ENCODE peak calls at places on chromosomes 11 and 22, in eight cellular contexts. P is left ventricle myocardium inferior; D is HFFc6; E is RPMI7951; Y is stimulated activated naive CD4-positive, alpha-beta T cell; Z is RKO; O is stimulated activated CD4-positive, alpha-beta T cell treated with anti-CD3 and anti-CD28 coated beads, Interleukin-12 subunit alpha, Interleukin-12 subunit beta, amount 100 ng/mL, for 48 hours; L is iris pigment epithelial cell. J is an unnamed sample.

GRCh38 chr11:70496591-70497535 is 98.5 kb downstream of the CTTN start:
- DNase-seq in P (peak), D (no peak), E (no peak), Y (no peak), Z (no peak), O (no peak), L (no peak), J (no peak)

GRCh38 chr22:49662681-49663080 is 165.0 kb downstream of the BRD1 start:
- DNase-seq in P (no peak), D (no peak), E (no peak), Y (no peak), Z (no peak), O (no peak), L (no peak), J (no peak)

GRCh38 chr22:37492428-37493344 is 6.5 kb upstream of the MFNG start:
- DNase-seq in P (no peak), D (peak), E (peak), Y (peak), Z (peak), O (peak), L (peak), J (no peak)

GRCh38 chr22:35839811-35840739 is 122.4 kb downstream of the APOL5 start:
- DNase-seq in P (peak), D (peak), E (peak), Y (no peak), Z (peak), O (no peak), L (peak), J (peak)

GRCh38 chr22:38192475-38192863 is 9.3 kb upstream of the MAFF start:
- DNase-seq in P (no peak), D (no peak), E (no peak), Y (no peak), Z (no peak), O (no peak), L (no peak), J (no peak)

GRCh38 chr22:32839776-32840571 is 38.5 kb downstream of the TIMP3 start:
- DNase-seq in P (peak), D (no peak), E (peak), Y (no peak), Z (no peak), O (no peak), L (peak), J (no peak)

GRCh38 chr22:27531782-27532530 is 269.6 kb downstream of the MN1 start:
- DNase-seq in P (no peak), D (peak), E (peak), Y (no peak), Z (peak), O (no peak), L (peak), J (no peak)

GRCh38 chr11:17865765-17866428 is 131.3 kb downstream of the KCNC1 start:
- DNase-seq in P (no peak), D (no peak), E (peak), Y (no peak), Z (no peak), O (no peak), L (peak), J (no peak)

GRCh38 chr11:57562596-57562995 is 4.9 kb downstream of the UBE2L6 start:
- DNase-seq in P (no peak), D (no peak), E (no peak), Y (no peak), Z (no peak), O (no peak), L (no peak), J (no peak)

GRCh38 chr11:119964136-119965025 is 173.5 kb downstream of the TRIM29 start:
- DNase-seq in P (no peak), D (no peak), E (no peak), Y (no peak), Z (no peak), O (no peak), L (no peak), J (no peak)